ENCODE peak calls at places on chromosomes 2 and 18, in eight cellular contexts. F is heart left ventricle; W is heart right ventricle; M is IMR-90; I is HCT116; H is transverse colon; C is CD8-positive, alpha-beta T cell; E is AG04450. Y is an unnamed sample.

GRCh38 chr18:9335255-9336045 is 877 bp downstream of the TWSG1 start:
- DNase-seq in F (no peak), W (no peak), M (peak; percentile 29), I (no peak), H (no peak), C (no peak), E (no peak), Y (peak; percentile 30)

GRCh38 chr2:16546128-16546754 is 119.4 kb downstream of the CYRIA start:
- DNase-seq in F (no peak), W (no peak), M (peak; percentile 36), I (no peak), H (no peak), C (no peak), E (no peak), Y (peak; percentile 67)

GRCh38 chr2:64327129-64327509 is 126.8 kb upstream of the LGALSL start:
- DNase-seq in F (no peak), W (no peak), M (no peak), I (no peak), H (no peak), C (no peak), E (no peak), Y (no peak)

GRCh38 chr2:46876741-46877384 is 38.7 kb downstream of the MCFD2 start:
- DNase-seq in F (peak; percentile 52), W (peak; percentile 53), M (peak; percentile 88), I (peak; percentile 83), H (peak; percentile 32), C (no peak), E (no peak), Y (peak; percentile 86)

GRCh38 chr2:69491864-69492263 is 54.6 kb upstream of the NFU1 start:
- DNase-seq in F (no peak), W (no peak), M (no peak), I (no peak), H (no peak), C (no peak), E (no peak), Y (no peak)

GRCh38 chr18:70289351-70290330 is 796 bp downstream of the SOCS6 start:
- DNase-seq in F (peak; percentile 34), W (peak; percentile 40), M (peak; percentile 31), I (no peak), H (peak; percentile 49), C (no peak), E (no peak), Y (peak; percentile 44)

GRCh38 chr2:59988337-59988736 is 565.1 kb downstream of the BCL11A start:
- DNase-seq in F (no peak), W (no peak), M (no peak), I (no peak), H (no peak), C (no peak), E (no peak), Y (no peak)

GRCh38 chr2:63555931-63556330 is 32.3 kb downstream of the WDPCP start:
- DNase-seq in F (no peak), W (no peak), M (no peak), I (no peak), H (no peak), C (no peak), E (no peak), Y (no peak)

GRCh38 chr2:75798624-75799023 is 87.9 kb upstream of the GCFC2 start:
- DNase-seq in F (no peak), W (no peak), M (no peak), I (no peak), H (no peak), C (no peak), E (no peak), Y (no peak)

GRCh38 chr18:64949885-64950284 is 800.9 kb upstream of the CDH7 start:
- DNase-seq in F (no peak), W (no peak), M (no peak), I (no peak), H (no peak), C (no peak), E (no peak), Y (no peak)

GRCh38 chr18:48031011-48031480 is 100.6 kb upstream of the SMAD2 start:
- DNase-seq in F (peak; percentile 48), W (no peak), M (peak; percentile 34), I (peak; percentile 51), H (peak; percentile 57), C (no peak), E (no peak), Y (peak; percentile 73)

GRCh38 chr18:11115268-11115667 is 34.1 kb downstream of the PIEZO2 start:
- DNase-seq in F (no peak), W (no peak), M (peak; percentile 84), I (no peak), H (no peak), C (no peak), E (peak; percentile 8), Y (peak; percentile 71)

GRCh38 chr2:201807452-201807980 is 1.2 kb downstream of the CDK15 start:
- DNase-seq in F (peak; percentile 36), W (peak; percentile 24), M (peak; percentile 63), I (no peak), H (no peak), C (no peak), E (no peak), Y (peak; percentile 42)

GRCh38 chr2:98216611-98217010 is 129.6 kb downstream of the VWA3B start:
- DNase-seq in F (no peak), W (no peak), M (no peak), I (no peak), H (no peak), C (no peak), E (no peak), Y (no peak)

GRCh38 chr2:72211777-72212515 is 64.3 kb upstream of the CYP26B1 start:
- DNase-seq in F (no peak), W (no peak), M (peak; percentile 75), I (no peak), H (no peak), C (no peak), E (no peak), Y (no peak)

GRCh38 chr2:237315170-237315880 is 98.6 kb downstream of the COL6A3 start:
- DNase-seq in F (peak; percentile 91), W (peak; percentile 88), M (peak; percentile 98), I (no peak), H (peak; percentile 76), C (no peak), E (peak; percentile 94), Y (peak; percentile 97)

GRCh38 chr2:23690421-23691105 is 236.4 kb downstream of the ATAD2B start:
- DNase-seq in F (no peak), W (peak; percentile 55), M (no peak), I (no peak), H (no peak), C (no peak), E (no peak), Y (no peak)

GRCh38 chr18:79486356-79487197 is 90.8 kb downstream of the NFATC1 start:
- DNase-seq in F (no peak), W (no peak), M (no peak), I (no peak), H (no peak), C (no peak), E (no peak), Y (no peak)

GRCh38 chr18:79488311-79489047 is 92.7 kb downstream of the NFATC1 start:
- DNase-seq in F (no peak), W (no peak), M (no peak), I (no peak), H (no peak), C (no peak), E (no peak), Y (no peak)

GRCh38 chr18:79485788-79486355 is 90.1 kb downstream of the NFATC1 start:
- DNase-seq in F (no peak), W (no peak), M (peak; percentile 92), I (no peak), H (no peak), C (no peak), E (peak; percentile 54), Y (peak; percentile 89)

GRCh38 chr18:79489048-79489899 is 93.5 kb downstream of the NFATC1 start:
- DNase-seq in F (no peak), W (peak; percentile 8), M (no peak), I (no peak), H (no peak), C (no peak), E (no peak), Y (no peak)

DNA sequence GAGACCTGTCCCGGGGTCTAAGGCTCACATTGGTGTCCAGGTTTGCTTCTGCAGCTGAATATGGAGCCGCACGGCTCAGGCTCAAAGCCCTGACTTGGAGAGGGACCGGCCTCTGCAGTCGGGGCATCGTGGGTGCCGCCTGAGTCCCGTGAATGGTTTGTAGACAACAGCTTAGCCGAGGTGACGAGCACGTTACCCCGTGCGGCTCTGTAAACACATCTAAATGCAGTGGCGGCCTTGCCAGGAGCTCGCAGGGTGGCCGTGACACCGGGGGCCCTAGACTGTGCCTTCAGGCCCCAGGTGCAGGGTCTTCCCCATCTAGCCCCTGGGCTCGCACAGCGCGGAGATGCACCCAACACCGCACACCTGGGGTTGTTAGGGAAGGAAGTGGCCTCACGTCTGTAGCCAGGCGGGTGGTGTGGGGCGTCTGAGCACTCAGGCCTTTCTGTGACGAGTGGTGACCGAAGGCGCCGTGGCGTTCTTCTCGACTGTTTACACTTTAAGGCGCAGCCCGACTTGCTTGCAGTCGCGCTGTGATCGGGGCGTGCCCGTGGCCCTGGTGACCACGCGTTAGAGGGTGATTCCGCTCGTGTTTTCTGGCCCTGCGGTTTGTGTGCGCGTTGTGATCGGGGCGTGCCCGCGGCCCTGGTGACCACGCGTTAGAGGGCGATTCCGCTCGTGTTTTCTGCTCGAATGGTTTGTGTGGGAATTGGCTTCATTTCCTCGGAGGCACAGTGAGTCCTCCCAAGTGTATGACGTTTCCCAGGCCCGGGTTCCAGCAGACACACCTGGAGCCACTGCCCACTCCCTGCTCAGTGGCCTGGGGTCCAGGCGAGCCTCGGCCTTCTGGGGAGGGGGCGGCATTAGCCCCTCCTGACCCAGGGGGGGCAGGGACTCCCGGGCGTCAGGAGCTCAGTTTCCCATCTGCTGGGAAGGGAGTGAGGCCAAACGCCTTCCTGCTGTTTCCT is 91.8 kb downstream of the NFATC1 start:
- DNase-seq in F (no peak), W (no peak), M (no peak), I (no peak), H (no peak), C (no peak), E (no peak), Y (no peak)
- TF ChIP-seq CTCF in F (no peak), W (no peak), M (no peak), I (no peak), H (no peak), C (no peak), E (no peak), Y (no peak)

GRCh38 chr2:143955416-143956075 is 564.4 kb downstream of the ZEB2 start:
- DNase-seq in F (no peak), W (no peak), M (peak; percentile 78), I (no peak), H (no peak), C (no peak), E (peak; percentile 44), Y (peak; percentile 80)
- H3K4me3 ChIP-seq in F (no peak overlapping the region), W (no peak overlapping the region), M (no peak overlapping the region), I (no peak overlapping the region), H (no peak overlapping the region), C (no peak overlapping the region), E (no peak overlapping the region), Y (no peak overlapping the region)

GRCh38 chr2:173750332-173750731 is 214.8 kb downstream of the SP3 start:
- DNase-seq in F (peak; percentile 15), W (no peak), M (peak; percentile 25), I (no peak), H (no peak), C (no peak), E (no peak), Y (peak; percentile 36)
- TF ChIP-seq CTCF in F (no peak), W (no peak), M (no peak), I (no peak), H (no peak), C (no peak), E (peak; percentile 26), Y (peak; percentile 21)

DNA sequence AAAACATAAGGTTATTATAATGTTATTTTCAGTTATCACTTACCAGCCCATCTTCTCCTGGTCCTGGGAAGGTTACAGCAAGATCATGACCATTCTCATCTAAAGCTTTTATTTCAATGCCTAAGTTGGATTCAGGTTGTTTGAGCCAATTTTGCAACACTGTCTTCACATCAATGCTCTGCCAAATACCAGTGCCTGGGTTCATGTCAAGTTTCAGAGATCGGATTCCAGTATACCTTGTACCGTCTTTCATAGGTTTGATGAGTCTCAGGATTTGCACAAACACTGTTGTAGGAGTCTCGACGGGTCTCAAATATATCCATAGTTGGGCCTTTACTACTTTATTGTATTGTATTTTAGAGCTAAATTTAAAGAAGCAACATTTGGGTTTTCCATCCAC is 2.5 kb downstream of the MSTN start:
- DNase-seq in F (no peak), W (no peak), M (no peak), I (no peak), H (no peak), C (no peak), E (no peak), Y (no peak)
- H3K4me3 ChIP-seq in F (no peak overlapping the region), W (no peak overlapping the region), M (no peak overlapping the region), I (no peak overlapping the region), H (no peak overlapping the region), C (no peak overlapping the region), E (no peak overlapping the region), Y (no peak overlapping the region)

Y was measured in fibroblast of pulmonary artery.